ENCODE peak calls at places on chromosomes 13 and 19, in four cellular contexts. X is ascending aorta; S is CD4-positive, CD25-positive, alpha-beta regulatory T cell; M is GM12878. K is an unnamed sample. For H3K27me3 and H3K36me3, the result is how much of the 10 kb centered on the place peaks cover.

GRCh38 chr19:11257827-11258380 is 4.4 kb downstream of the DOCK6 start:
- DNase-seq in X (no peak), S (no peak), M (no peak), K (no peak)

GRCh38 chr19:11931051-11931450 is 6.1 kb downstream of the ZNF700 start:
- DNase-seq in X (no peak), S (no peak), M (no peak), K (no peak)

GRCh38 chr13:110517505-110518149 is 43.9 kb downstream of the RAB20 start:
- DNase-seq in X (no peak), S (no peak), M (no peak), K (no peak)

GRCh38 chr19:11639602-11640471 is 42.6 kb downstream of the ZNF627 start:
- DNase-seq in X (peak), S (peak), M (peak), K (peak)

GRCh38 chr19:47499371-47499770 is 15.4 kb upstream of the KPTN start:
- DNase-seq in X (no peak), S (no peak), M (no peak), K (no peak)

GRCh38 chr19:33876619-33877018 is 79.9 kb downstream of the KCTD15 start:
- DNase-seq in X (no peak), S (no peak), M (no peak), K (no peak)

GRCh38 chr13:72163671-72164070 is 296.7 kb upstream of the DACH1 start:
- DNase-seq in X (no peak), S (no peak), M (no peak), K (no peak)

GRCh38 chr19:44401108-44401786 is at the start of gene ZNF285:
- DNase-seq in X (peak), S (peak), M (peak), K (peak)

GRCh38 chr13:74201530-74201929 is 67.3 kb upstream of the KLF12 start:
- DNase-seq in X (no peak), S (no peak), M (no peak), K (no peak)

GRCh38 chr19:47228168-47228936 is 2.6 kb downstream of the BBC3 start:
- DNase-seq in X (no peak), S (peak), M (no peak), K (peak)

GRCh38 chr19:6739884-6740588 is 556 bp downstream of the TRIP10 start:
- DNase-seq in X (no peak), S (no peak), M (no peak), K (no peak)

GRCh38 chr13:75318138-75318833 is 163.7 kb downstream of the TBC1D4 start:
- DNase-seq in X (no peak), S (peak), M (no peak), K (no peak)

GRCh38 chr19:38808741-38809140 is 4.0 kb downstream of the LGALS4 start:
- DNase-seq in X (no peak), S (no peak), M (no peak), K (no peak)

GRCh38 chr19:38812004-38812840 is 523 bp downstream of the LGALS4 start:
- DNase-seq in X (no peak), S (no peak), M (no peak), K (no peak)

GRCh38 chr19:38806371-38806770 is 6.4 kb downstream of the LGALS4 start:
- DNase-seq in X (no peak), S (no peak), M (no peak), K (no peak)

GRCh38 chr19:38812841-38813320 is at the start of gene LGALS4:
- DNase-seq in X (no peak), S (no peak), M (no peak), K (no peak)

GRCh38 chr19:38809592-38810252 is 3.0 kb downstream of the LGALS4 start:
- DNase-seq in X (no peak), S (no peak), M (no peak), K (no peak)
- H3K4me3 ChIP-seq in X (no peak), S (no peak), M (no peak), K (no peak)

GRCh38 chr19:50688766-50689165 is 30.8 kb downstream of the SHANK1 start:
- DNase-seq in X (no peak), S (no peak), M (no peak), K (no peak)
- H3K27me3 ChIP-seq in X (under half), S (under half), M (under half), K (under half)

DNA sequence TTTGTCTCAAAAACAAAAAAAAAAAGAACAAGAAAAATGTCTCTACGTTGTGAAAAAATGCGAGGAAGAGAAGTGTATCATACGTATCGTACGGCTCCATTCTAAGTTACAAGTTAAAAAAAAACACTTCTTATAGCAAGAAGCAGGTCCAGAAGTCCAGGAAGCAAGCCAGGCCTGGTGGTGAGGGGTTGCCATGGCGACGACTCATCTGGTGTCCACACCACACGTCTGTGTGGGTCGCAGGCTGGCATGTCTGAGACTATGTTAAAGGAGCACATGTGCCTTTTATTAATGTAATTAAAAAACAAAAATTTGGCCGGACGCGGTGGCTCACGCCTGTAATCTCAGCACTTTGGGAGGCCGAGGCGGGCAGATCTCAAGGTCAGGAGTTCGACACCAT is 5.9 kb downstream of the MED16 start:
- DNase-seq in X (no peak), S (no peak), M (no peak), K (no peak)
- H3K36me3 ChIP-seq in X (under half), S (half or more), M (under half), K (under half)

DNA sequence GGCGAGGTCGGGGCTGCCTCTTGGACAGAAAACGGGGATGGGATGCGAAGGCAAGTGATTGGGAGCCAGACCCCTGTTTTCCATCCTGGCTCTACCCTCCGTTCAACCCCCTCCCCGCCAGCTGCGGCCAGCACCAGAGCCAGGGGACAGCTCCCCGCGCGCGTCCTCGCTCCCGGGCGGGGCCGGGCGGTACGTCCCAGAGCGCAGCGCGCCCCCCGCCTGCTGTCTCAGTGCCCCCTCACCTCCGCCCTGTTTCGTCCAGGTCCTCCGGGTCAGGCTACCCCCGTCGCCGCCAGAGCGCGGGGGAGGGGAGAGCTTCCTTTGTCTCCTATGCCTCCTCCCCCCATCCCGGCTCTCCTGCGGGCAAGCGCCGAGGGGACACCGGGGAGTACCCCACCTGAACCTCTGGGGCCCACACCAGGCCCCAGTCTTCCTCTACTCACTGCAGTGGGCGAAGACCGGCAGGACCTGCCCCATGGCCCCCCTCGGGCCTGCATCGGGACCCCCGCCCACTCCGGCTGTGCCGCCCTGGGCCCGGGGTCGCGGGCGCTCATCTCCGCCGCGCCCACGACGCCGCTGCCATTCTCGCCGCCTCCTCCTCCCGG is 396 bp downstream of the RTN2 start:
- DNase-seq in X (no peak), S (peak), M (no peak), K (no peak)
- H3K4me3 ChIP-seq in X (peak), S (no peak), M (peak), K (peak)

GRCh38 chr13:63107163-63107935 is 1691.7 kb upstream of the PCDH20 start:
- DNase-seq in X (no peak), S (no peak), M (no peak), K (no peak)
- H3K27me3 ChIP-seq in X (under half), S (under half), M (under half), K (under half)

GRCh38 chr13:56558698-56559320 is 581.9 kb upstream of the PRR20A start:
- DNase-seq in X (no peak), S (no peak), M (no peak), K (no peak)

DNA sequence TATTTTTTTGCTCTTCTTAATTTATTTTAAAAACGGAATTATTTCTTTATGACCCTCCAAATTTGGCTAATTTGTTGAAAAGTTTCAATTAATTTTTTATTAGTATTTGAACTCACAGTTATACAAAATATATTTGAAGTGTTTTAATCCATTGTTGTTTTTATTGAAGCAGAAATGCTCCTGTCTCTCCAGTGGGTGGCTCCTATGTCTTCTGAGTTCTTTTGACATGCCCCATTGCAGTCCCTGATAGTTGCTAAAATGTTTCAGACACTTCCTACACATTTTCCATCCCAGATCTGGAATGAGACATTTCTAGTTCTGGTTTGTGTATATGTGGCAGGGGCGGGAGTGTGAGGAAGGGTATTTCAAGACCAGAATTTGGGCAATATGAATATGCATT is 579.4 kb upstream of the PRR20A start:
- DNase-seq in X (no peak), S (no peak), M (no peak), K (no peak)
- H3K36me3 ChIP-seq in X (under half), S (under half), M (under half), K (under half)